ENCODE peak calls at places on chromosomes 13 and 19, in five cellular contexts. U is CD8-positive, alpha-beta memory T cell; J is T-cell; V is bronchial epithelial cell; I is AG20443. A is an unnamed sample.

GRCh38 chr19:16654621-16655020 is 5.3 kb downstream of the SMIM7 start:
- DNase-seq in U (no peak), V (no peak), I (no peak), J (no peak), A (no peak)

GRCh38 chr19:42066075-42066754 is 3.8 kb downstream of the GRIK5 start:
- DNase-seq in U (no peak), I (peak), J (no peak), V (peak), A (peak)

GRCh38 chr19:3266092-3266693 is 41.7 kb downstream of the CELF5 start:
- DNase-seq in J (no peak), U (no peak), I (no peak), V (no peak), A (no peak)

GRCh38 chr13:97434417-97435296 is 688 bp downstream of the RAP2A start:
- DNase-seq in U (peak), I (peak), V (peak), J (peak), A (peak)

GRCh38 chr13:48316826-48317510 is 13.4 kb downstream of the RB1 start:
- DNase-seq in J (no peak), V (no peak), U (no peak), I (no peak), A (no peak)

GRCh38 chr13:97274782-97275252 is 52.7 kb downstream of the MBNL2 start:
- DNase-seq in J (no peak), V (peak), U (no peak), I (peak), A (no peak)

GRCh38 chr13:88031980-88032562 is 360.9 kb downstream of the SLITRK5 start:
- DNase-seq in J (no peak), I (peak), U (no peak), V (peak), A (no peak)

GRCh38 chr13:40189885-40190655 is 476.4 kb downstream of the FOXO1 start:
- DNase-seq in I (no peak), V (no peak), J (no peak), U (no peak), A (peak)

GRCh38 chr13:76903544-76904162 is 17.4 kb upstream of the KCTD12 start:
- DNase-seq in V (peak), U (peak), J (peak), I (peak), A (no peak)

GRCh38 chr13:66159526-66159925 is 1070.6 kb downstream of the PCDH9 start:
- DNase-seq in V (no peak), J (no peak), I (no peak), U (no peak), A (no peak)

GRCh38 chr13:25584975-25585374 is 213.2 kb downstream of the ATP8A2 start:
- DNase-seq in V (no peak), J (no peak), I (no peak), U (no peak), A (no peak)

GRCh38 chr19:42169486-42169885 is 37.2 kb upstream of the POU2F2 start:
- DNase-seq in V (no peak), I (no peak), J (no peak), U (no peak), A (no peak)

GRCh38 chr13:48126944-48127814 is 32.3 kb upstream of the MED4 start:
- DNase-seq in V (peak), U (peak), J (peak), I (peak), A (peak)

GRCh38 chr13:34258646-34259386 is 440.9 kb downstream of the RFC3 start:
- DNase-seq in J (no peak), V (no peak), U (no peak), I (peak), A (no peak)

GRCh38 chr19:14733574-14733973 is 43.7 kb downstream of the ZNF333 start:
- DNase-seq in V (no peak), U (no peak), I (no peak), J (no peak), A (no peak)

GRCh38 chr19:29833614-29834261 is 21.9 kb downstream of the CCNE1 start:
- DNase-seq in J (no peak), I (no peak), U (no peak), V (no peak), A (no peak)

GRCh38 chr19:5947435-5947834 is 30.5 kb downstream of the RANBP3 start:
- DNase-seq in I (peak), U (no peak), V (no peak), J (no peak), A (no peak)

GRCh38 chr13:39767791-39768564 is 112.5 kb downstream of the COG6 start:
- DNase-seq in I (no peak), U (no peak), J (no peak), V (no peak), A (no peak)

GRCh38 chr13:76210262-76210661 is 574.1 kb downstream of the LMO7 start:
- DNase-seq in V (peak), J (no peak), I (no peak), U (no peak), A (peak)

GRCh38 chr19:30733826-30734550 is 361.8 kb downstream of the ZNF536 start:
- DNase-seq in U (no peak), I (no peak), V (no peak), J (no peak), A (no peak)

GRCh38 chr19:17669419-17669818 is 18.7 kb downstream of the UNC13A start:
- DNase-seq in J (no peak), U (no peak), V (no peak), I (no peak), A (no peak)

GRCh38 chr19:12933287-12934072 is at the start of gene FARSA:
- DNase-seq in U (peak), V (peak), I (peak), J (peak), A (peak)

GRCh38 chr19:41321600-41322270 is 11.8 kb downstream of the CCDC97 start:
- DNase-seq in I (peak), U (no peak), J (no peak), V (no peak), A (peak)

A was measured in MG63.